ENCODE peak calls at places on chromosomes 5 and 9, in five cellular contexts. P is psoas muscle, C is astrocyte of the cerebellum, E is pancreas, M is body of pancreas. A is an unnamed sample.

GRCh38 chr5:138641547-138642298 is 66.5 kb upstream of the HSPA9 start:
- DNase-seq in C (peak), M (peak), P (peak), E (no peak), A (peak)

GRCh38 chr9:306907-307306 is 92.2 kb downstream of the DOCK8 start:
- DNase-seq in P (no peak), E (no peak), M (peak), C (no peak), A (no peak)

GRCh38 chr9:133406480-133407307 is 11.1 kb downstream of the REXO4 start:
- DNase-seq in M (peak), P (peak), E (peak), C (peak), A (peak)

GRCh38 chr9:23073136-23073535 is 626.5 kb downstream of the DMRTA1 start:
- DNase-seq in M (no peak), P (no peak), E (no peak), C (no peak), A (no peak)

GRCh38 chr5:61290815-61291214 is 41.2 kb upstream of the ZSWIM6 start:
- DNase-seq in E (no peak), C (no peak), P (no peak), M (peak), A (no peak)

GRCh38 chr9:95756101-95756500 is 119.4 kb upstream of the ERCC6L2 start:
- DNase-seq in P (no peak), M (no peak), E (no peak), C (no peak), A (no peak)

GRCh38 chr5:61298066-61298465 is 34.0 kb upstream of the ZSWIM6 start:
- DNase-seq in E (no peak), P (no peak), C (no peak), M (no peak), A (no peak)

GRCh38 chr9:27003406-27004147 is 1.9 kb downstream of the LRRC19 start:
- DNase-seq in M (no peak), E (no peak), P (no peak), C (no peak), A (no peak)

GRCh38 chr5:143237664-143238063 is 165.8 kb downstream of the NR3C1 start:
- DNase-seq in C (no peak), E (no peak), P (no peak), M (no peak), A (no peak)

GRCh38 chr9:116855881-116856662 is 169.0 kb downstream of the TRIM32 start:
- DNase-seq in P (no peak), E (no peak), C (no peak), M (no peak), A (no peak)

GRCh38 chr5:155276231-155276630 is 262.7 kb downstream of the KIF4B start:
- DNase-seq in M (no peak), P (no peak), E (no peak), C (no peak), A (no peak)

GRCh38 chr5:150448353-150448752 is 1.2 kb downstream of the RPS14 start:
- DNase-seq in C (no peak), E (no peak), M (no peak), P (no peak), A (no peak)

GRCh38 chr5:52800394-52801213 is 12.9 kb downstream of the ITGA1 start:
- DNase-seq in P (peak), M (peak), C (no peak), E (peak), A (peak)

GRCh38 chr5:138065102-138065501 is 18.7 kb upstream of the WNT8A start:
- DNase-seq in E (no peak), P (no peak), C (no peak), M (no peak), A (peak)

GRCh38 chr5:432928-433791 is 9.8 kb upstream of the EXOC3 start:
- DNase-seq in P (no peak), C (no peak), M (no peak), E (no peak), A (peak)

GRCh38 chr9:69089082-69089481 is 53.5 kb downstream of the FXN start:
- DNase-seq in P (no peak), C (no peak), M (no peak), E (no peak), A (no peak)

GRCh38 chr5:60295423-60295822 is 401.9 kb upstream of the PDE4D start:
- DNase-seq in M (peak), E (no peak), C (peak), P (no peak), A (peak)

GRCh38 chr5:10275460-10275859 is 25.4 kb downstream of the CCT5 start:
- DNase-seq in E (no peak), C (no peak), P (no peak), M (no peak), A (no peak)

GRCh38 chr9:76878933-76879332 is 27.0 kb downstream of the PRUNE2 start:
- DNase-seq in M (no peak), P (no peak), C (no peak), E (no peak), A (no peak)

GRCh38 chr9:69342769-69343168 is 17.8 kb downstream of the ENTREP1 start:
- DNase-seq in E (no peak), M (no peak), P (no peak), C (no peak), A (no peak)

GRCh38 chr5:142816577-142816976 is 46.4 kb downstream of the ARHGAP26 start:
- DNase-seq in E (no peak), C (no peak), P (peak), M (peak), A (no peak)

GRCh38 chr5:37568893-37569292 is 189.8 kb downstream of the WDR70 start:
- DNase-seq in C (no peak), M (no peak), P (no peak), E (no peak), A (no peak)

GRCh38 chr5:27491047-27491446 is 452.7 kb upstream of the CDH9 start:
- DNase-seq in M (no peak), P (no peak), C (no peak), E (no peak), A (no peak)

GRCh38 chr9:135157856-135158571 is 70.5 kb downstream of the OLFM1 start:
- DNase-seq in M (no peak), P (no peak), E (peak), C (no peak), A (no peak)
- TF ChIP-seq CTCF in M (no peak), P (no peak), E (no peak), C (no peak), A (no peak)

GRCh38 chr9:87148391-87149237 is 201.3 kb upstream of the GAS1 start:
- DNase-seq in C (peak), P (peak), E (peak), M (peak), A (peak)
- TF ChIP-seq CTCF in C (peak), P (no peak), E (no peak), M (peak), A (no peak)

GRCh38 chr9:71628247-71628646 is 140.1 kb downstream of the CEMIP2 start:
- DNase-seq in M (no peak), P (no peak), E (no peak), C (no peak), A (no peak)
- TF ChIP-seq CTCF in M (peak), P (no peak), E (no peak), C (peak), A (no peak)

GRCh38 chr9:32701321-32702022 is 66.0 kb upstream of the TAF1L start:
- DNase-seq in E (no peak), P (no peak), M (no peak), C (no peak), A (no peak)

GRCh38 chr9:32705059-32705458 is 69.6 kb upstream of the TAF1L start:
- DNase-seq in C (no peak), E (no peak), P (no peak), M (no peak), A (no peak)

GRCh38 chr9:32704343-32704742 is 68.9 kb upstream of the TAF1L start:
- DNase-seq in E (no peak), C (no peak), M (no peak), P (no peak), A (no peak)

GRCh38 chr9:32706004-32706749 is 70.7 kb upstream of the TAF1L start:
- DNase-seq in E (no peak), M (no peak), C (no peak), P (no peak), A (no peak)

DNA sequence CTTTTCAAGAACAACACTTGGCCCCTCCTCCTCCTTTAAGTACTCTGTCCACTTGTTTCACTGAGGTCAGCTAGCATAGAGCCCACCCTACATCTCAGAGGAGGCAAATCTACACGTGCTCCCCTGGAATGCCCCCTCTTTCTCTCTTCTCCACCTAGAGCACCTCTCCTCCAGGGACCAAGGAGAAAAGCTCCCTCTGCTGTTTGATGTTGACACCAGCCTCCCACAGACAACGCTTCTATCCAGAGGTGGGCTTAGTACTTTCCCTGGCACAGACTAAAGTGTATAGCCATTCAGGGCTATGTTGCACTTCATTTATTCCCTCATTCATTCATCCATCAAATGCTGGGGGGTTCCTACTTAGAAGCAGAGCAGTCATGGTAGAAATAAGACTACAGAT is 68.2 kb upstream of the TAF1L start:
- DNase-seq in P (no peak), M (no peak), E (no peak), C (no peak), A (no peak)
- TF ChIP-seq CTCF in P (no peak), M (no peak), E (no peak), C (peak), A (no peak)

DNA sequence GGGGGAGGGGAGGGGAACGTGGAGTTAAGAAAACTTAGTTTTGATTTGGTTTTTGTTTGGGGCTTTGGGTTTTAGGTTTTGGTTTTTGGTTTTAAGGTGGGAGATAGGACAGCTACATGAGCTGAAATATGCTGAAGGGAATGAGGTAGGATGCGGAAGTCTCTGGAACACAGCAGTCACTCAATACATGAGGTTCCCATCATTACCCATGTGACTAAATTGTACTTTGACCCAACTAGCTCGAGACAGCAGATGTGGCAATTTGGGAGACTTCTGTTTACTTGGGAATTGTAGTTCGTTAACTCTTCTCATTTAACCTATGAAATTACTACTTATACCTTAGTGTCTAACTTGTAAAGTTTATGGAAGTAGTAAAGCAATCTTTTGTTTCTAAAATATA is 124.2 kb downstream of the TLE1 start:
- DNase-seq in M (peak), E (no peak), C (no peak), P (no peak), A (no peak)
- TF ChIP-seq CTCF in M (no peak), E (no peak), C (no peak), P (no peak), A (no peak)

A was measured in glutamatergic neuron.